ENCODE peak calls at places on chromosome X, in four cellular contexts. S is SK-N-SH, T is HepG2, L is GM12878. Q is an unnamed sample.

GRCh38 chrX:73562458-73562857 is 539 bp upstream of the CHIC1 start:
- DNase-seq in T (no peak), L (peak), S (no peak), Q (no peak)

GRCh38 chrX:32483534-32484136 is 727.7 kb downstream of the DMD start:
- DNase-seq in S (peak), T (no peak), L (no peak), Q (no peak)

GRCh38 chrX:119272882-119273806 is 37.1 kb downstream of the PGRMC1 start:
- DNase-seq in T (no peak), L (no peak), S (peak), Q (no peak)

GRCh38 chrX:63506320-63506719 is 155.2 kb upstream of the SPIN4 start:
- DNase-seq in L (no peak), S (peak), T (peak), Q (no peak)

GRCh38 chrX:107102980-107103379 is 15.6 kb downstream of the RBM41 start:
- DNase-seq in T (peak), L (no peak), S (no peak), Q (peak)

GRCh38 chrX:131067216-131067615 is 9.1 kb downstream of the ARHGAP36 start:
- DNase-seq in L (no peak), T (no peak), S (no peak), Q (no peak)

GRCh38 chrX:131792789-131793462 is 230.2 kb upstream of the STK26 start:
- DNase-seq in L (peak), S (peak), T (no peak), Q (peak)

GRCh38 chrX:138020941-138021340 is 455.0 kb downstream of the ZIC3 start:
- DNase-seq in L (no peak), T (no peak), S (no peak), Q (no peak)

GRCh38 chrX:143648705-143649104 is 12.8 kb upstream of the SLITRK4 start:
- DNase-seq in L (no peak), S (no peak), T (no peak), Q (no peak)

GRCh38 chrX:11558972-11559371 is 106.7 kb downstream of the ARHGAP6 start:
- DNase-seq in L (no peak), T (peak), S (peak), Q (peak)

GRCh38 chrX:138754861-138755260 is 43.3 kb upstream of the FGF13 start:
- DNase-seq in L (no peak), T (no peak), S (no peak), Q (no peak)

GRCh38 chrX:112819013-112819635 is 21.5 kb downstream of the AMOT start:
- DNase-seq in S (no peak), T (no peak), L (no peak), Q (no peak)

GRCh38 chrX:153922932-153923857 is 2.9 kb downstream of the ARHGAP4 start:
- DNase-seq in T (no peak), S (peak), L (no peak), Q (peak)

GRCh38 chrX:41923925-41924693 is 755 bp upstream of the CASK start:
- DNase-seq in L (no peak), T (no peak), S (peak), Q (peak)

GRCh38 chrX:47384502-47384901 is 14.1 kb downstream of the ZNF157 start:
- DNase-seq in L (peak), S (peak), T (peak), Q (peak)

GRCh38 chrX:87409113-87409841 is 108.3 kb upstream of the KLHL4 start:
- DNase-seq in L (no peak), S (no peak), T (peak), Q (peak)
- TF ChIP-seq PBX3 in L (no peak), S (peak), T (no peak), Q (no peak)

DNA sequence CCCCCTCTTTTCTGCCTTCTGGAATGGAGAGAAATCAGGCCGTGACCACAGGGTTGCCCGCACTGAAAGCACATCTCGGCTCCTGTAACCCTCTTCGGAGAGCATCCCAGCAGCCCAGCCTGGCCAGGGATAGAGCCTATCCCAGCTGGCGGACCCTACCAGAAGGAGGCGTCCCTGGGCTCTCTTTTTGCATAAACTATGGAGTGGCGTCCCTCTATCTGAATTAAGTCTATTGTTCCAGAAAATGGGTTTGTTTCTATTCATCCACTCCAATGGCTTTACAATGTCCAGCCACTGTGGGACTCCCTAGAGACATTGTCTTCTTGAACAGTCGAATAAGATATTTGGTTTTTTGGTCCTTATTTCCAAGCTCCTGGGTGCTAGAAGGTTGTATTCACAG is 689 bp upstream of the NHSL2 start:
- DNase-seq in L (no peak), T (no peak), S (no peak), Q (no peak)
- TF ChIP-seq EP300 in L (no peak), T (no peak), S (no peak), Q (no peak)

GRCh38 chrX:55489315-55490009 is at the start of gene USP51:
- DNase-seq in T (no peak), L (peak), S (peak), Q (peak)
- TF ChIP-seq PBX3 in T (no peak), L (no peak), S (no peak), Q (no peak)

DNA sequence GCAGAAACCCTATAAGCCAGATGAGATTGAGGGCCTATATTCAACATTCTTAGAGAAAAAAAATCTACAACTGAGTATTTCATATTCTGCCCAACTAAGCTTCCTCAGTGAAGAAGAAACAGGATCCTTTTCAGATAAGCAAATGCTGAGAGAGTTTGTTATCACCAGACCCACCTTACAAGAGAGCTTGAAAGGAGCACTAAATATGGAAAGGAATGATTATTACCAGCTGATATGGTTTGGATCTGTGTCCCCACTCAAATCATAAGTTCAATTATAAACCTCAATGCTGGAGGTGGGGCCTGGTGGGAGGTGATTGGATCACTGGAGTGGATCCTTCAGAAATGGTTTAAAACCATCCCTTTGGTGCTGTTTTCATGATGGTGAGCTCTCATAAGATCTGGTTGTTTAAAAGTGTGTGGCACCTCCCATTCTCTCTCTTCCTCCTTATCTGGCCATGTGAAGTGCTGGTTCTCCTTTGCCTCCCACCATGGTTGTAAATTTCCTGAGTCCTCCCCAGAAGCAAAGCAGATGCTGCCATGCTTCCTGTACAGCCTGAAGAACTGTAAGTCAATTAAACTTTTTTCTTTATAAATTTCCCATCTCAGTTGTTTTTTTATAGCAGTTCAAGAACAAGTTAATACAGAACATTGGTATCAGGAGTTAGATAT is 144.2 kb downstream of the MSN start:
- DNase-seq in T (no peak), L (no peak), S (no peak), Q (no peak)
- TF ChIP-seq EP300 in T (no peak), L (no peak), S (no peak), Q (no peak)

GRCh38 chrX:38654302-38654701 is 93.0 kb downstream of the TSPAN7 start:
- DNase-seq in T (peak), S (peak), L (no peak), Q (peak)
- TF ChIP-seq PBX3 in T (no peak), S (no peak), L (no peak), Q (no peak)

GRCh38 chrX:45515262-45516215 is 314.9 kb upstream of the DIPK2B start:
- DNase-seq in S (peak), L (no peak), T (peak), Q (peak)
- TF ChIP-seq EP300 in S (peak), L (no peak), T (no peak), Q (peak)

DNA sequence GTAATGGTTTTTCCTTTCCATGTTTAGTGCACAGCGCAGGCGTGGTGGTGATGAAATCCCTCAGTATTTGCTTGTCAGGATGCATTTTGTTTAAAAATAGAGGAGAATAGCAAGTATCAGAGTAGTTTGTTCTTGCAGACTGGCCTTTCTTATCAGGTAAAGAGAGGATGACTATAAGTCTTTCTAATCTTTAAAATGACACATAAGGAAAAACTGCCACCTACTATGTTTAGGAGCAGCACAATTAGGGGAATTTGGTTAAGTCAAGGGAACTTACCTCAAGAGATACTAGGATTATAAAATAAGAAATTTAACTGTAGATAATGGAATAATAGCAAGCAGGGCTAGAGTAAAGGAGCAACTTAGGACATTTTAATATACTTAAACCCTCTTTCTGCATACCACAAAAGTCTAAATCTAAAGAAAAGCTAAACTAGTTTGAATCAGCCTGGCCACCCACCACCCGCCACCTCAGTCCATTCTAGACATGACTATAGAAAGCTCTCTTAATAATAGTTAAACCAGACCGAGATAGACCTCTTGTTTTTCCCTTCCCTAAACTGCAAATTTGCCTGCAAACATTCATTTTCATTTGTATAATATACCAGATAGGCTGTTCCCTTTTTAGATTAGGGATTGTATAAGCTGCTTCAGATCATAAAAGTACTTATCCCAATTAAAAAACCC is 62.0 kb downstream of the APOOL start:
- DNase-seq in S (no peak), L (no peak), T (no peak), Q (no peak)
- TF ChIP-seq PBX3 in S (no peak), L (no peak), T (no peak), Q (no peak)

GRCh38 chrX:2703991-2704369 is 12.9 kb downstream of the CD99 start:
- DNase-seq in S (no peak), L (no peak), T (no peak), Q (no peak)
- TF ChIP-seq EP300 in S (no peak), L (no peak), T (no peak), Q (no peak)